ENCODE peak calls at places on chromosome 13, in four cellular contexts. A is K562, P is GM12878, B is H1. V is an unnamed sample.

GRCh38 chr13:95176611-95177259 is 124.5 kb downstream of the ABCC4 start:
- DNase-seq in A (no peak), P (no peak), B (no peak), V (no peak)

GRCh38 chr13:102847272-102848234 is 1.7 kb downstream of the ERCC5 start:
- DNase-seq in A (peak), P (no peak), B (no peak), V (no peak)

GRCh38 chr13:27194895-27195764 is 23.5 kb upstream of the USP12 start:
- DNase-seq in A (peak), P (no peak), B (no peak), V (no peak)

GRCh38 chr13:111184685-111185401 is 69.7 kb downstream of the ARHGEF7 start:
- DNase-seq in A (no peak), P (peak), B (no peak), V (no peak)

GRCh38 chr13:46403851-46404731 is 17.0 kb upstream of the RUBCNL start:
- DNase-seq in A (no peak), P (no peak), B (no peak), V (no peak)

GRCh38 chr13:27393101-27393500 is 31.3 kb upstream of the GTF3A start:
- DNase-seq in A (no peak), P (no peak), B (no peak), V (no peak)

GRCh38 chr13:105063676-105064075 is 1471.8 kb downstream of the EFNB2 start:
- DNase-seq in A (no peak), P (no peak), B (no peak), V (no peak)

GRCh38 chr13:67100723-67101122 is 129.4 kb downstream of the PCDH9 start:
- DNase-seq in A (no peak), P (no peak), B (no peak), V (no peak)

GRCh38 chr13:94382520-94382919 is 97.0 kb downstream of the DCT start:
- DNase-seq in A (no peak), P (no peak), B (no peak), V (no peak)

GRCh38 chr13:70817571-70817970 is 709.3 kb upstream of the KLHL1 start:
- DNase-seq in A (no peak), P (no peak), B (no peak), V (no peak)

GRCh38 chr13:99758465-99759162 is 213.0 kb downstream of the ZIC5 start:
- DNase-seq in A (no peak), P (no peak), B (no peak), V (no peak)

GRCh38 chr13:108572782-108573211 is 56.6 kb upstream of the MYO16 start:
- DNase-seq in A (peak), P (no peak), B (no peak), V (no peak)

GRCh38 chr13:49411353-49411752 is 32.5 kb downstream of the CAB39L start:
- DNase-seq in A (no peak), P (no peak), B (no peak), V (no peak)

GRCh38 chr13:49407936-49408335 is 35.9 kb downstream of the CAB39L start:
- DNase-seq in A (no peak), P (no peak), B (no peak), V (no peak)

GRCh38 chr13:49410477-49410876 is 33.4 kb downstream of the CAB39L start:
- DNase-seq in A (no peak), P (no peak), B (no peak), V (no peak)

GRCh38 chr13:49409008-49409407 is 34.9 kb downstream of the CAB39L start:
- DNase-seq in A (no peak), P (no peak), B (no peak), V (no peak)

DNA sequence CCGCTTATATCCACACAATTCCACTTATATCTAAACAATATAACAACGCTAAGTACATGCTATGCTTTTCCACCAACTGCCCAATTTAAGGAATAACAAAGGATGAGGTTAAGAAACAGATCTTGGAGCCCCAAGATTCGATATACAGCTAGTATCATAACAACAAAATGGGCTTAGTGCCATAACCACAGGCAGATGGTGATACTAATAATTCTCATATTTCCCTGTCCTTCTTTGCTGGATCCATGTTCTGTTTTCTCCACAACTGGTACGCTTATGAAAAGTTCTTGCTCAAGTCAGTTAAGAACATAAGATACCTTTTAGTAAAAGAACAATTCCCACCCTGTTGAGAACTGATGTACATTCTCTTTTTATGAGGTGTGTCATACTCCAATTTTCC is 33.9 kb downstream of the CAB39L start:
- DNase-seq in A (no peak), P (no peak), B (no peak), V (no peak)
- TF ChIP-seq SRF in A (no peak), P (no peak), B (no peak), V (no peak)

GRCh38 chr13:37192986-37193385 is 87.5 kb upstream of the CSNK1A1L start:
- DNase-seq in A (no peak), P (no peak), B (no peak), V (no peak)

GRCh38 chr13:37198629-37199028 is 93.2 kb upstream of the CSNK1A1L start:
- DNase-seq in A (no peak), P (no peak), B (peak), V (no peak)

DNA sequence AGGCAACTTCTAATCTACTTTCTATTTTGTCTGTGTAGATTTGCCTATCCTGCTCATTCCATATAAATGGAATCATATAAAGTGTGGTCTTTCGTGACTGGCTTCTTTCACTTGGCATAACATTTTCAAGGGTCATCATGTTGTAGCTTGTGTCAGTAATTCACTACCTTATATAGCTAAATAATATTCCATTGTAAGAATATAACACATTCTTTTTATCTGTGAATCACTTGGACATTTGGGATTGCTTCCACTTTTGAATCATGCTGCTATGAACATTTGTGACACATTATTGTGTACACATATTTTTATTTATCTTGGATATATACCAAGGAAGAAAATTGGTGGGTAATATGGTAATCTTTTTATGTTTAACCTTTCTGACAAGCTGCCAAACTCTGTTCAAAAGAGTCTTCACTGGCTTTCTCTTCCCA is 89.0 kb upstream of the CSNK1A1L start:
- DNase-seq in A (no peak), P (no peak), B (no peak), V (no peak)
- TF ChIP-seq CBX5 in A (no peak), P (no peak), B (no peak), V (no peak)

GRCh38 chr13:39767791-39768564 is 112.5 kb downstream of the COG6 start:
- DNase-seq in A (no peak), P (no peak), B (no peak), V (no peak)
- TF ChIP-seq SRF in A (no peak), P (no peak), B (no peak), V (no peak)

GRCh38 chr13:62684359-62684758 is 1268.7 kb upstream of the PCDH20 start:
- DNase-seq in A (no peak), P (no peak), B (no peak), V (no peak)

GRCh38 chr13:62678039-62678438 is 1262.4 kb upstream of the PCDH20 start:
- DNase-seq in A (no peak), P (no peak), B (no peak), V (no peak)

GRCh38 chr13:62687727-62688126 is 1272.1 kb upstream of the PCDH20 start:
- DNase-seq in A (no peak), P (no peak), B (no peak), V (no peak)

GRCh38 chr13:62682788-62683187 is 1267.1 kb upstream of the PCDH20 start:
- DNase-seq in A (no peak), P (no peak), B (no peak), V (no peak)
- TF ChIP-seq CBX5 in A (no peak), P (no peak), B (no peak), V (no peak)

V was measured in HepG2.